ENCODE peak calls at places on chromosomes 12 and 14, in six cellular contexts. Z, B, E, T, Q and R are unnamed samples.

GRCh38 chr14:49853572-49854375 is 1.2 kb upstream of the NEMF start:
- DNase-seq in Z (peak; percentile 86), B (peak; percentile 64), T (peak; percentile 52), Q (peak; percentile 94), E (peak; percentile 90), R (peak; percentile 81)

GRCh38 chr12:8948711-8949524 is 527 bp downstream of the M6PR start:
- DNase-seq in T (no peak), E (peak; percentile 36), B (peak; percentile 6), Z (peak; percentile 26), Q (peak; percentile 84), R (peak; percentile 40)

GRCh38 chr12:39723831-39724230 is 104.2 kb upstream of the ABCD2 start:
- DNase-seq in B (peak; percentile 22), Z (peak; percentile 1), Q (peak; percentile 61), E (peak; percentile 30), T (no peak), R (no peak)

GRCh38 chr14:57068511-57068910 is 200.2 kb downstream of the EXOC5 start:
- DNase-seq in Z (no peak), E (no peak), B (no peak), T (no peak), Q (no peak), R (no peak)

GRCh38 chr12:31874961-31875608 is 84.1 kb upstream of the RESF1 start:
- DNase-seq in Z (peak; percentile 18), B (peak; percentile 75), E (peak; percentile 56), Q (peak; percentile 50), T (peak; percentile 9), R (peak; percentile 83)

GRCh38 chr12:49777800-49778748 is 36.7 kb downstream of the TMBIM6 start:
- DNase-seq in B (peak; percentile 6), Z (peak; percentile 19), E (peak; percentile 93), T (peak; percentile 26), Q (peak; percentile 62), R (peak; percentile 16)

GRCh38 chr12:24230061-24230460 is 280.6 kb upstream of the SOX5 start:
- DNase-seq in Z (no peak), B (no peak), E (peak; percentile 39), Q (no peak), T (no peak), R (no peak)

GRCh38 chr12:117045998-117046374 is 53.2 kb downstream of the TESC start:
- DNase-seq in Q (no peak), B (no peak), Z (no peak), E (no peak), T (no peak), R (no peak)

GRCh38 chr12:39902823-39903222 is 203.1 kb downstream of the SLC2A13 start:
- DNase-seq in T (no peak), B (no peak), E (no peak), Z (no peak), Q (peak; percentile 35), R (no peak)

GRCh38 chr14:24398943-24399801 is at the start of gene NYNRIN:
- DNase-seq in B (peak; percentile 16), T (no peak), E (peak; percentile 73), Q (peak; percentile 58), Z (no peak), R (peak; percentile 12)

DNA sequence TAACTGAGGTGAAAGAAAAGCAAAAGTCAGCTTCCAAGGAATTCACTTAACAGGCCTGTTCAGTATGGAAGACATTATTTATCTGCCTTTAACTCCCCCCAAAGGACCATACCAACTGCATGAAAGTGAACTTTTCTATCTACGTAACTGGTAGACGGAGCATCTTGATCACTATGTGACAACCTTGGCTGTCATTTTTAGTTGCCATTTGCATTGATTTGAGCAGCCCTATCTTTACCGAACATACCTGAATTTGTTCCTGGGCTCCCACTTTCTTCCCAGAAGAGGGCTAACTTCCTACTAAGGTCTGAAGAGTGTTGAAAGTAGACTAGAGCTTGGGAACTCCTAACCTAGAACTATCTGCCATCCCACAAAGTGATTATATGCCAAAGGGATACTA is 9.4 kb downstream of the SRSF9 start:
- DNase-seq in B (no peak), T (no peak), Q (no peak), Z (no peak), E (no peak), R (no peak)
- H4K20me1 ChIP-seq in B (peaks cover 45% of the 10 kb centered on the region), T (no peaks in the 10 kb centered on the region), Q (peaks cover 4% of the 10 kb centered on the region), Z (no peaks in the 10 kb centered on the region), E (no peaks in the 10 kb centered on the region), R (peaks cover 24% of the 10 kb centered on the region)

GRCh38 chr12:89664441-89664840 is 44.2 kb downstream of the ATP2B1 start:
- DNase-seq in Z (no peak), Q (no peak), E (no peak), B (no peak), T (no peak), R (no peak)
- H4K20me1 ChIP-seq in Z (no peaks in the 10 kb centered on the region), Q (peaks cover 4% of the 10 kb centered on the region), E (no peaks in the 10 kb centered on the region), B (peaks cover 32% of the 10 kb centered on the region), T (peaks cover 5% of the 10 kb centered on the region), R (peaks cover 38% of the 10 kb centered on the region)

GRCh38 chr14:87013583-87013982 is 979.4 kb downstream of the GALC start:
- DNase-seq in T (no peak), Q (peak; percentile 52), B (peak; percentile 83), Z (peak; percentile 79), E (no peak), R (peak; percentile 88)
- H4K20me1 ChIP-seq in T (no peaks in the 10 kb centered on the region), Q (no peaks in the 10 kb centered on the region), B (no peaks in the 10 kb centered on the region), Z (no peaks in the 10 kb centered on the region), E (no peaks in the 10 kb centered on the region), R (no peaks in the 10 kb centered on the region)

GRCh38 chr14:55272922-55273321 is 1.7 kb downstream of the FBXO34 start:
- DNase-seq in T (no peak), E (no peak), Q (no peak), Z (no peak), B (no peak), R (no peak)

GRCh38 chr14:55271572-55272414 is 572 bp downstream of the FBXO34 start:
- DNase-seq in B (peak; percentile 74), Z (peak; percentile 87), Q (peak; percentile 95), E (peak; percentile 64), T (peak; percentile 45), R (peak; percentile 84)

GRCh38 chr14:55274760-55275159 is 3.5 kb downstream of the FBXO34 start:
- DNase-seq in B (peak; percentile 90), T (no peak), Z (peak; percentile 42), E (no peak), Q (peak; percentile 66), R (peak; percentile 84)

GRCh38 chr14:55272415-55272786 is 1.2 kb downstream of the FBXO34 start:
- DNase-seq in Z (no peak), B (no peak), Q (no peak), T (no peak), E (no peak), R (no peak)

GRCh38 chr14:55274144-55274543 is 2.9 kb downstream of the FBXO34 start:
- DNase-seq in Q (no peak), E (no peak), T (no peak), B (no peak), Z (no peak), R (no peak)
- H4K20me1 ChIP-seq in Q (peaks cover 9% of the 10 kb centered on the region), E (no peaks in the 10 kb centered on the region), T (peaks cover 3% of the 10 kb centered on the region), B (peaks cover 54% of the 10 kb centered on the region), Z (no peaks in the 10 kb centered on the region), R (peaks cover 48% of the 10 kb centered on the region)

GRCh38 chr14:105292810-105293711 is 7.7 kb downstream of the BRF1 start:
- DNase-seq in T (no peak), Z (no peak), Q (no peak), B (no peak), E (no peak), R (no peak)

GRCh38 chr14:105294142-105294597 is 6.6 kb downstream of the BRF1 start:
- DNase-seq in E (no peak), Z (no peak), B (peak; percentile 45), T (no peak), Q (peak; percentile 63), R (peak; percentile 50)

GRCh38 chr14:105287249-105288102 is 13.3 kb downstream of the BRF1 start:
- DNase-seq in E (no peak), B (no peak), T (no peak), Z (no peak), Q (no peak), R (no peak)

GRCh38 chr14:105286759-105287144 is 14.0 kb downstream of the BRF1 start:
- DNase-seq in Q (no peak), E (no peak), Z (no peak), T (no peak), B (no peak), R (no peak)

DNA sequence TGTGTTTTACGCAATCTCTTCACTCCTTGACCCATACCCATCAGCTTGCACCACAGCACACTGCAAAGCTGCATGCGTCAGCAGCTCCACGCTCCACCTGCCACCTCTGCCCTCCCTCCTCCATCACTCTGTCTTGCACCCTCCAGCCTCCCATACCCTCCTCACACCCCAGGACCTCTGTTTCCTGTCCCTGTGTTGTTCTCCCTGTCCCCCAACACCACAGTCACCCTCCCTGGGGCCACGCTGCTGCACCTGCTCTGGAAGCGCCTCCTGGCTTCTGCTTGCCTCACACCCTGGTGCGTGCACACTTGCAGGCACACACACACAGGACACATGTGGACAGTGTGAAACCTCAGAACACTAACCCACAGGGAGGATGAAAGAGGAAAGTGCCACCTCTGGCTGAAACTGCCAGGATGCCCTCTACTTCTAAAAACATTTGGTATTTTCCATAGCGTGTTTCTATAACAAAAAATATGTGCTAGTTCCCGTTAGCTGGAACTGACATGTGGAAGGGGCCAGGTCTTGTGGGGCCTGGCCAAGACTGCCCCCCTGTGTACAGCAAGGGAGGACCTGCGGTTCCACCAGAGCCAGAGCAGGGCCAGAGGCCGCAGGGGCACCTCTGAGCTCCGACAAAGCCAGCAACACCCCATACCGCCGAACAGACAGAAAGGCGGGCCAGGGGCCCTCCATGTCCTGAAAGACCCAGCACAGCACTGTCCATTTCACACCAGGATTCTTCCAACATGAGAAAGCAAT is 10.0 kb downstream of the BRF1 start:
- DNase-seq in E (no peak), B (no peak), T (no peak), Q (no peak), Z (no peak), R (no peak)
- H4K20me1 ChIP-seq in E (no peaks in the 10 kb centered on the region), B (peaks cover 82% of the 10 kb centered on the region), T (no peaks in the 10 kb centered on the region), Q (peaks cover 9% of the 10 kb centered on the region), Z (no peaks in the 10 kb centered on the region), R (peaks cover 62% of the 10 kb centered on the region)

GRCh38 chr12:64385019-64385418 is 5.5 kb downstream of the C12orf56 start:
- DNase-seq in E (no peak), Z (no peak), B (no peak), Q (no peak), T (no peak), R (no peak)
- H4K20me1 ChIP-seq in E (no peaks in the 10 kb centered on the region), Z (no peaks in the 10 kb centered on the region), B (no peaks in the 10 kb centered on the region), Q (no peaks in the 10 kb centered on the region), T (no peaks in the 10 kb centered on the region), R (no peaks in the 10 kb centered on the region)

DNA sequence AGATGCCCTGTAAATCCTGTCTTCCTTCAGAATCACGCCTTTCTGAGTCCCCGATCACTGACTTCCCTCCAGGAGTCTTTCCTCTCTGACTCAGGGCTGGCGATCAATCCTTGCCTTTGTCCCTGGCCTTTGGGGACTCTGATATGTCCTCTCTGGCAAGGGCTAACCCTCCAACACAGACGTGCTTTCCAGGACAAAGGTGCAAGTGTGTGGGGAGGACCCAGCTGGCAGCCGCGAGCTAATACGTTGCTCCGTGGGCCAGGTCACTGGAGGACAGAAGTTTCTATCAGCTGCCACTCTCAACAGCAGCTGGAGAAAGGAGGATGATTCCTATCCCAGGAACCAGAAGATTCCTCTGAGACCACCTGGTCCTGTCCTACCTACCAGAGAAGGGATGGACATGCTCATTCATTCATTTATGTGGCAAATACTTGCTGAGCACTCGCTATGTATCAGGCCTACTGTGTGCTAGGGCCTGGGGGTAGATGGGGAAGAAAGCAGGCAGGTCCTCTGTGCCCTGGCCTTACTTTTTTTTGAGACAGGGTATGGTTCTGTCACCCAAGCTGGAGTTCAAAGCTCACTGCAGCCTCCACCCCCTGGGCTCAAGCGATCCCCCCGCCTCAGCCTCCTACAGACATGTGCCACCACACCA is 8.5 kb upstream of the SCARB1 start:
- DNase-seq in B (no peak), Z (no peak), E (no peak), T (no peak), Q (no peak), R (no peak)
- H4K20me1 ChIP-seq in B (no peaks in the 10 kb centered on the region), Z (no peaks in the 10 kb centered on the region), E (no peaks in the 10 kb centered on the region), T (no peaks in the 10 kb centered on the region), Q (no peaks in the 10 kb centered on the region), R (no peaks in the 10 kb centered on the region)

GRCh38 chr12:104704224-104704623 is 247.5 kb downstream of the CHST11 start:
- DNase-seq in T (no peak), Z (no peak), E (peak; percentile 75), B (no peak), Q (no peak), R (no peak)
- H4K20me1 ChIP-seq in T (no peaks in the 10 kb centered on the region), Z (no peaks in the 10 kb centered on the region), E (no peaks in the 10 kb centered on the region), B (peaks cover 68% of the 10 kb centered on the region), Q (no peaks in the 10 kb centered on the region), R (no peaks in the 10 kb centered on the region)